ENCODE peak calls at places on chromosomes 2 and 18, in six cellular contexts. M is endodermal cell, D is heart right ventricle, K is HL-60, E is DND-41, S is brain microvascular endothelial cell. F is an unnamed sample.

GRCh38 chr2:98634406-98635092 is 26.2 kb downstream of the UNC50 start:
- DNase-seq in M (peak; percentile 89), D (no peak), K (no peak), E (peak; percentile 57), S (peak; percentile 2), F (no peak)

GRCh38 chr2:202705446-202706020 is 70.8 kb downstream of the FAM117B start:
- DNase-seq in M (no peak), D (no peak), K (no peak), E (no peak), S (no peak), F (no peak)

GRCh38 chr18:32379891-32380290 is 90.8 kb downstream of the GAREM1 start:
- DNase-seq in M (no peak), D (no peak), K (no peak), E (no peak), S (peak; percentile 17), F (no peak)

GRCh38 chr2:169891593-169892298 is 64.5 kb downstream of the UBR3 start:
- DNase-seq in M (no peak), D (no peak), K (no peak), E (no peak), S (peak; percentile 14), F (no peak)

GRCh38 chr18:41829648-41830516 is 125.2 kb upstream of the PIK3C3 start:
- DNase-seq in M (no peak), D (no peak), K (no peak), E (no peak), S (peak; percentile 71), F (no peak)

GRCh38 chr18:26706796-26707406 is 158.5 kb upstream of the KCTD1 start:
- DNase-seq in M (no peak), D (no peak), K (peak; percentile 74), E (no peak), S (no peak), F (no peak)

GRCh38 chr18:62106271-62106670 is 80.6 kb downstream of the PIGN start:
- DNase-seq in M (no peak), D (no peak), K (no peak), E (no peak), S (peak; percentile 46), F (no peak)

GRCh38 chr2:65388626-65389390 is 43.6 kb downstream of the SPRED2 start:
- DNase-seq in M (peak; percentile 48), D (no peak), K (no peak), E (no peak), S (no peak), F (no peak)

GRCh38 chr2:120012363-120012762 is 514 bp upstream of the EPB41L5 start:
- DNase-seq in M (no peak), D (no peak), K (no peak), E (no peak), S (no peak), F (no peak)

GRCh38 chr2:51795248-51795888 is 763.4 kb upstream of the NRXN1 start:
- DNase-seq in M (peak; percentile 92), D (no peak), K (peak; percentile 5), E (no peak), S (no peak), F (no peak)

GRCh38 chr2:238100049-238100820 is at the start of gene ESPNL:
- DNase-seq in M (peak; percentile 54), D (no peak), K (no peak), E (no peak), S (no peak), F (no peak)

GRCh38 chr2:54545700-54546450 is 89.7 kb downstream of the SPTBN1 start:
- DNase-seq in M (no peak), D (no peak), K (no peak), E (no peak), S (no peak), F (no peak)

GRCh38 chr2:8494151-8494550 is 187.7 kb upstream of the ID2 start:
- DNase-seq in M (peak; percentile 55), D (no peak), K (no peak), E (no peak), S (no peak), F (no peak)

GRCh38 chr2:8490166-8490565 is 191.7 kb upstream of the ID2 start:
- DNase-seq in M (no peak), D (no peak), K (no peak), E (no peak), S (no peak), F (no peak)

GRCh38 chr2:8489751-8490150 is 192.1 kb upstream of the ID2 start:
- DNase-seq in M (no peak), D (no peak), K (no peak), E (no peak), S (no peak), F (no peak)

GRCh38 chr2:8489221-8489620 is 192.6 kb upstream of the ID2 start:
- DNase-seq in M (no peak), D (no peak), K (no peak), E (no peak), S (no peak), F (no peak)

DNA sequence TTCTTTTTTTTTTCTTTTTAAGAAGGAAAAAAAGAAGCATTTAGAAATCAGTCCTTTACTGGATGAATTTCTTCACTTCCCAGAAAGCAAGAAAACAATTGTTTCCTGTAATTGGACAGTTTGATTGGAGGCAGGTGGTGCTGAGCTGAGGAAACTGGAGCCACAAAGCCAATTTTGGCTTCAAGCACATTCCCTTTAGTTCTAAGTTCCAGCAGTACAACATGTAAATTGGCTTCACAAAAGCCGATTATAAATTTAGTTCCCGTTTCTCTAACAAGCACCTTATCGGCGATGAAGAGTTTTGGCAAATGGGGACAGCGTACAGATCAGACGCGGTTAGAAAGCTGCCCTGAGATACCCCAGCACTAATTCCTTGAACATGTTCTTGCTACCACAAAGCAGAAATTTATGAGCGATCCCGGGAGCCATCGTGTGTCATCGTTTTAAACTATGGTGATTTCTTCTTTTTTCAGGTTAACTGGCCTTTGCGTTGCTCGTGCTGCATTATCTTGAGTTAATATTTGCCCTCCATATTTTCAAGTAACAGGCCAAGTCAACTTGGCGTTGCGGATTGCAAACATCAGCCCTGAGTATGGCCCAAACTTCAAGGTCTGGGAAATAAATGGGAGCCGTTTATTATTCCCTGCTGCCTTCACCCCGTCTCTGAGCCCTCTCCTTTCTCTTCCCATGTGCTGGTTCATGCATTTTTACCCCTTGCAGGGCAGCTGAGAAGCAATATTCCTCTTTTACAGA is 190.4 kb upstream of the ID2 start:
- DNase-seq in M (no peak), D (no peak), K (no peak), E (no peak), S (no peak), F (no peak)
- TF ChIP-seq CTCF in M (no peak), D (no peak), K (no peak), E (no peak), S (no peak), F (no peak)

DNA sequence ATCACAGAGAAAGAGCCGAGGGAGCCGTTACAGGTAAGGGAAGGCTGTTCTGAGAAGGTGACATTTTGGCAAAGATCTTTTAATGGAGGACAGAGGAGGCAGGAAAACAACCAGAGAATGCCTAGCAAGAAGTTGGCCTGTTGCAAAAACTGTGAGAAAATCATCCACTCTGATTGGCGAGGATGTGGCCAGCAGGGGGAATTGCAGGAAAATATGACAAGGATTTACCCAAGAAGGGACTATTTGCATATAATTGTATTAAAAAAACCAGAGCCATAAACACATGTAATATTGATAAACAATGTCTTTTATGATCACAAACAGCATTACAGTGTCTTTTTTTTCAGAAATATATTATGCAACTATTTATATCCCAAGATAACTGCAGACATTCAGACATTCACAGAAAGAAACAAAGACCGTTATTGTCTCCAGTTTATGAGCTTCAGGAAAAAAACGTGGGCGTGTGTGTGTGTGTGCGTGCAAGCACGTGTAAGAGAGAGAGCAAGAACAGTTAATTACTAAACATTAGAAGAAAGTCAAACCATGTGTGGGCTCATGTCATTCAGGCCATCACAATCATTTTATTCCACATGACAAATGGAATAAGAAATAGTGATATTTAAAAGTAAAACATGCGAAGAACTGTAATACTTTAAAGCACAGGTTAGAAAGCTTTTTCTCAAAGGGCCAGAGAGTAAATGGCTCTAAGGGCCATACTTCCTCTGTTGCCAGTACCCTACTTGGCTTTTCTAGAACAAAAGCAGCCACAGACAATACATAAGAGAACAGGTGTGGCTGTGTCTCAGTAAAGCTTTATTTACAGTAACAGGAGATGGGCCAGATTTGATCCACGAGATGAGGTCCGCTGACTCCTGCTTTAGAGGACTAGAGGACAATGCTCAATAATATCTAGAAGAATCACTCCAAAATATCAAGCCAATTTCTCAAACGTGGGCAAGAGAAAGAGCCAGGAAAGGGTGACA is 324.1 kb downstream of the DLGAP1 start:
- DNase-seq in M (no peak), D (no peak), K (no peak), E (no peak), S (no peak), F (no peak)
- TF ChIP-seq CTCF in M (peak; percentile 49), D (no peak), K (no peak), E (no peak), S (peak; percentile 41), F (no peak)

GRCh38 chr2:160324161-160324768 is 124.2 kb upstream of the ITGB6 start:
- DNase-seq in M (peak; percentile 74), D (peak; percentile 67), K (peak; percentile 49), E (peak; percentile 52), S (peak; percentile 71), F (peak; percentile 29)
- TF ChIP-seq CTCF in M (peak; percentile 83), D (peak; percentile 80), K (peak; percentile 46), E (peak; percentile 74), S (peak; percentile 84), F (peak; percentile 60)

DNA sequence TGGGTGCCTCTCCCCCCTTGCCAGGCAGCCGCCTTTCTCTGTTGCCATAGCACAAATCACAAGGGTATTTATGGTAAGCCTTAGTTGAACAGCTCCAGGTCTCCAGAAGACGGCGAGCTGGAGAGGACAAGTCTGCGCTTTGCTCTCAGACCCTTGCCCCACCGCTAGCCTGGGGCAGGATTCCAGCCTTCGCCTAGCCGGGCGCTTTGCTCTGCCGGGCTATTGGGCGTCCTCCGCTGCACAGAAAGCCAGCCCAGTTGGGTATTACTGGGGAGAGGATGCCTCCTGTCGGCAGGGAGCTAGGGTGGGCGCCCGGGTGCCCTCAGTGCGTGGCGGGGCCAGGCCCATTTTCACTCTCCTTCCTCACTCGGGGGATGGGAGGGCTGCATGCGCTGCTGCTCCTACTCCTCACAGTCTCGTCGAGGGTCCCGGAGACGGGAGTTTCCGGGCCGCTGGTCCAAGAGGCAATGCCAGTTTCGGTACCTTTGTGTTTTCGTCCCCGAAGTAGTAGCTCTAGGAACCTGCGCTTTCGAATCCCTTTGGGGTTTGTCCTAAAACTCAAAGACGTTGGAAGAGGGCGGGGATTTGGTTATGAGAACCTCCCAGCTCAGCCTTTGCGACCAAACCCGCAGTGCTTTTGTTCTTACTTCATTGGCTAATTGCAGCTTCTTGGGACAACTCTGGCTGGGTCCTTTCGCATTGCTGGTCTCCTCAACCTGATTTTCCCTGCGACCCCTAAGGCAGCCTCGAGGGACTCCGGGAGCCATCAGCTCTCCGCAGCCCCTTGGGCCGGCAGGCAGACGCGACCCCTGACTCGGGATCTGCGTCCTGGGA is 3.6 kb upstream of the DLX2 start:
- DNase-seq in M (peak; percentile 90), D (no peak), K (peak; percentile 68), E (no peak), S (no peak), F (peak; percentile 63)
- TF ChIP-seq CTCF in M (peak; percentile 72), D (peak; percentile 36), K (peak; percentile 33), E (no peak), S (peak; percentile 72), F (peak; percentile 48)

DNA sequence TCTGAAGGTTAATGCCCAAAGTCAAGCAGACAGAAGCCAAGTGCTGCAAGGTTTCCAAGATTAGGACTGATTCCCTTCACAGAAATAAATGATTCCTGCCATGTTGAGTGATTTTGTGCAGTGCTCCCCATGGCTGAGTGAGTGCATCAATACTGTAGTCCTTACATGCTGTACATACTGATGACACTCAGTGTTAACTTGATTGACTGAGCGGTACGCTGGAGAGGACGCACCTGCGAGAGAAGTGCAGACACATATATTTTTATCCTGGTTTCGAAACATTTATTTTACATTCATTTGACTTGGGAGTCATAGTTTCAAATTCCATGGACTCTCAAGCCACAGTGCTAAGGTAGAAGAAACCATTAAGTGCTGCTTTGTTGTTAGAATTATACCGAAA is 92.0 kb downstream of the ASXL3 start:
- DNase-seq in M (no peak), D (no peak), K (no peak), E (no peak), S (no peak), F (no peak)
- TF ChIP-seq CTCF in M (no peak), D (no peak), K (no peak), E (no peak), S (no peak), F (no peak)